ENCODE peak calls at places on chromosomes 12 and 14, in six cellular contexts. P, U, B, S, C and Y are unnamed samples.

GRCh38 chr12:119283315-119283714 is 51.2 kb upstream of the CCDC60 start:
- DNase-seq in P (no peak), U (no peak), B (no peak), S (no peak), C (no peak), Y (no peak)

GRCh38 chr12:46499226-46499625 is 126.7 kb upstream of the SLC38A2 start:
- DNase-seq in P (no peak), U (no peak), B (no peak), S (no peak), C (no peak), Y (no peak)

GRCh38 chr12:1131811-1132224 is 140.8 kb downstream of the ERC1 start:
- DNase-seq in P (no peak), U (no peak), B (no peak), S (no peak), C (no peak), Y (no peak)

GRCh38 chr12:122005252-122005651 is 16.4 kb upstream of the BCL7A start:
- DNase-seq in P (no peak), U (no peak), B (no peak), S (no peak), C (no peak), Y (no peak)

GRCh38 chr14:44163946-44164345 is 343.1 kb downstream of the FSCB start:
- DNase-seq in P (no peak), U (no peak), B (no peak), S (no peak), C (no peak), Y (no peak)

GRCh38 chr12:78385541-78385940 is 479.0 kb upstream of the SYT1 start:
- DNase-seq in P (no peak), U (no peak), B (no peak), S (no peak), C (no peak), Y (no peak)

GRCh38 chr14:30251557-30252100 is 307.3 kb upstream of the G2E3 start:
- DNase-seq in P (no peak), U (no peak), B (no peak), S (no peak), C (no peak), Y (no peak)

GRCh38 chr12:26786491-26787124 is 46.4 kb downstream of the ITPR2 start:
- DNase-seq in P (no peak), U (no peak), B (no peak), S (no peak), C (no peak), Y (no peak)

GRCh38 chr12:69662764-69663163 is 36.3 kb downstream of the BEST3 start:
- DNase-seq in P (no peak), U (no peak), B (no peak), S (no peak), C (no peak), Y (no peak)

GRCh38 chr12:109943811-109944210 is 43.7 kb downstream of the TCHP start:
- DNase-seq in P (no peak), U (no peak), B (no peak), S (no peak), C (no peak), Y (no peak)

GRCh38 chr14:36522972-36523685 is 3.1 kb upstream of the NKX2-1 start:
- DNase-seq in P (no peak), U (no peak), B (no peak), S (no peak), C (no peak), Y (no peak)

GRCh38 chr14:86501611-86502010 is 971.7 kb downstream of the FLRT2 start:
- DNase-seq in P (no peak), U (no peak), B (no peak), S (no peak), C (no peak), Y (no peak)

GRCh38 chr12:121530600-121531355 is 50.0 kb downstream of the KDM2B start:
- DNase-seq in P (no peak), U (peak; percentile 55), B (no peak), S (no peak), C (no peak), Y (peak; percentile 65)

GRCh38 chr12:99029502-99030271 is 384.6 kb downstream of the APAF1 start:
- DNase-seq in P (no peak), U (no peak), B (no peak), S (no peak), C (no peak), Y (no peak)

GRCh38 chr12:4579305-4580097 is 17.5 kb downstream of the DYRK4 start:
- DNase-seq in P (peak; percentile 54), U (peak; percentile 7), B (no peak), S (peak; percentile 17), C (no peak), Y (no peak)

GRCh38 chr12:128903231-128903630 is 50.0 kb downstream of the GLT1D1 start:
- DNase-seq in P (no peak), U (no peak), B (no peak), S (no peak), C (no peak), Y (no peak)

GRCh38 chr12:17976202-17976601 is 113.8 kb downstream of the RERGL start:
- DNase-seq in P (no peak), U (no peak), B (no peak), S (no peak), C (no peak), Y (no peak)
- TF ChIP-seq GABPA in P (no peak), U (no peak), B (no peak), S (no peak), C (no peak), Y (no peak)

DNA sequence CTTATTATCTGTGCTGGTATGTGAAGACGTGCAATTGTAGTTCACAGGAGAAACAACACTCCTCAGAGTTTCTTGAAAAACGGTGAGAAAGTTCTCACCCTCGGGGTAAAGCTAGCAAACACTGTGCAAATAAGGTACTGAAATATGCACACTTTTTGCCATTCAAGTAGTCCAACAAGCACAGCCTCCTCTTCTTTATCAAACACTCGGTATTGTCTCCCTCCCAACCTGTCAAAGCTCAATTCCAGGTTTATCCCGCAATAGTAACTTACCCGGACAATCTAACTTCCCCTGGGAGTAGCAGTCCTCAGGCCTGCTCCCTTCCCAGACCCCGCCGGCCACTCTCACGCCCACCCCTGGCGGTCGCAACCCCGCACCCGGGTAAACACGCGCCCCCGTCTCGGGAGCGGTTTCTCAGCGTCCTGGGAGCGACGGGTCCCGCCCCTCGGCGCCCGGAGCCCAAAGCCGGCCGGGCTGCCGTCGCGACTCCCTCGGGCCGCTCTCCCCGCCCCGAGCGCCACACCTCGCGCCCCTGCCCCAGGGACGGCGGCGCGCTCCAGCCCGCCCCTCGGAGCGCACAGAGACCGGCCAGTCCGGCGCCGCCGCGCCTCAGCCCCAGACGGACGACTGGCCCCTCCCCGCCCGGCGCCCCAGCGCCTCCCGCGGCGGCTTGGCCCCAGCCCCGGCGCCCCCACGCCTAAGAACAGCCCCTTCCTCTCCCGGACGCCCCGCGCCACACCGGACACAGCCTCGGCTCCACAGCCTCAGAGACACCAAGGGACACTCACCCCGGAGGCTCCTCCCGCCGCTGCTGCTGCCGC is 594 bp downstream of the BTBD7 start:
- DNase-seq in P (peak; percentile 85), U (peak; percentile 70), B (no peak), S (peak; percentile 40), C (no peak), Y (peak; percentile 49)
- TF ChIP-seq GABPA in P (no peak), U (no peak), B (no peak), S (no peak), C (no peak), Y (no peak)

DNA sequence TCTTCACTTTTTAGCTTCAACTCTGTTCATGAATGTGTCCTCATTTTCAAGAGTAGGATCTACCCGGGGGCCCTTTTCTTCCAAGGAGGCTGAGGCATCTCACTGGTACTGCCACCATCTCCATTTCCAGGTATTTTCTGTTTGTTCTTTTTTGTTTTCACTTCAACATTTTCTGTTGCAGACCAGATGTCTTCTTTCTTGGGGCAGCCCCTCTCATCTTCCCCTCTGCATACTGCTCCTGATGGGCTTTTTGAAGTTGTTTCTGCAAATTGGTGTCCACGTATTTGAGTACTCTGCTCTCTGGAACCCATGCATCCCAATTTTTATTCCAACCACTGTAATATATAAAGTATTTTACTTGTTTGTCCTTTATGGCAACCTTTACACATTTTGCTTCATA is 66.5 kb downstream of the LRP6 start:
- DNase-seq in P (no peak), U (no peak), B (no peak), S (no peak), C (no peak), Y (no peak)
- TF ChIP-seq GABPA in P (no peak), U (no peak), B (no peak), S (no peak), C (no peak), Y (no peak)

GRCh38 chr14:88454886-88455285 is 69.4 kb downstream of the SPATA7 start:
- DNase-seq in P (no peak), U (no peak), B (no peak), S (no peak), C (no peak), Y (no peak)
- TF ChIP-seq GABPA in P (no peak), U (no peak), B (no peak), S (no peak), C (no peak), Y (no peak)